ENCODE peak calls at places on chromosomes 2 and 18, in seven cellular contexts. One of them, this sample, is unnamed.

GRCh38 chr18:79681484-79682387 is 2.1 kb downstream of the CTDP1 start:
- DNase-seq in tibial artery: no peak
- DNase-seq in sigmoid colon: no peak
- DNase-seq in tibial nerve: no peak
- DNase-seq in A549: no peak
- DNase-seq in CD8-positive, alpha-beta T cell: peak
- DNase-seq in prostate gland: peak
- DNase-seq in this sample: no peak

GRCh38 chr2:26018184-26018716 is 15.6 kb upstream of the RAB10 start:
- DNase-seq in tibial artery: peak
- DNase-seq in sigmoid colon: peak
- DNase-seq in tibial nerve: peak
- DNase-seq in A549: peak
- DNase-seq in CD8-positive, alpha-beta T cell: no peak
- DNase-seq in prostate gland: peak
- DNase-seq in this sample: peak

GRCh38 chr2:47300081-47300480 is 102.9 kb upstream of the MSH2 start:
- DNase-seq in tibial artery: no peak
- DNase-seq in sigmoid colon: no peak
- DNase-seq in tibial nerve: no peak
- DNase-seq in A549: no peak
- DNase-seq in CD8-positive, alpha-beta T cell: no peak
- DNase-seq in prostate gland: no peak
- DNase-seq in this sample: no peak

GRCh38 chr2:107018366-107018765 is 132.4 kb upstream of the ST6GAL2 start:
- DNase-seq in tibial artery: no peak
- DNase-seq in sigmoid colon: no peak
- DNase-seq in tibial nerve: no peak
- DNase-seq in A549: peak
- DNase-seq in CD8-positive, alpha-beta T cell: no peak
- DNase-seq in prostate gland: no peak
- DNase-seq in this sample: no peak

GRCh38 chr2:197011777-197012641 is 85.5 kb upstream of the PGAP1 start:
- DNase-seq in tibial artery: no peak
- DNase-seq in sigmoid colon: no peak
- DNase-seq in tibial nerve: peak
- DNase-seq in A549: peak
- DNase-seq in CD8-positive, alpha-beta T cell: no peak
- DNase-seq in prostate gland: no peak
- DNase-seq in this sample: peak

GRCh38 chr2:133561045-133561852 is 7.0 kb downstream of the NCKAP5 start:
- DNase-seq in tibial artery: no peak
- DNase-seq in sigmoid colon: no peak
- DNase-seq in tibial nerve: peak
- DNase-seq in A549: peak
- DNase-seq in CD8-positive, alpha-beta T cell: no peak
- DNase-seq in prostate gland: peak
- DNase-seq in this sample: peak

GRCh38 chr2:219125225-219125885 is 35.3 kb downstream of the NHEJ1 start:
- DNase-seq in tibial artery: no peak
- DNase-seq in sigmoid colon: peak
- DNase-seq in tibial nerve: no peak
- DNase-seq in A549: peak
- DNase-seq in CD8-positive, alpha-beta T cell: no peak
- DNase-seq in prostate gland: no peak
- DNase-seq in this sample: peak

GRCh38 chr2:199309411-199309810 is 148.3 kb downstream of the SATB2 start:
- DNase-seq in tibial artery: no peak
- DNase-seq in sigmoid colon: no peak
- DNase-seq in tibial nerve: no peak
- DNase-seq in A549: no peak
- DNase-seq in CD8-positive, alpha-beta T cell: no peak
- DNase-seq in prostate gland: no peak
- DNase-seq in this sample: no peak

GRCh38 chr2:25567406-25567805 is 106.0 kb downstream of the DTNB start:
- DNase-seq in tibial artery: no peak
- DNase-seq in sigmoid colon: no peak
- DNase-seq in tibial nerve: peak
- DNase-seq in A549: peak
- DNase-seq in CD8-positive, alpha-beta T cell: no peak
- DNase-seq in prostate gland: no peak
- DNase-seq in this sample: no peak

GRCh38 chr2:216799873-216800421 is 59.9 kb downstream of the TNP1 start:
- DNase-seq in tibial artery: peak
- DNase-seq in sigmoid colon: peak
- DNase-seq in tibial nerve: no peak
- DNase-seq in A549: no peak
- DNase-seq in CD8-positive, alpha-beta T cell: no peak
- DNase-seq in prostate gland: no peak
- DNase-seq in this sample: peak

GRCh38 chr18:37565985-37566478 is 434 bp upstream of the CELF4 start:
- DNase-seq in tibial artery: no peak
- DNase-seq in sigmoid colon: peak
- DNase-seq in tibial nerve: no peak
- DNase-seq in A549: peak
- DNase-seq in CD8-positive, alpha-beta T cell: no peak
- DNase-seq in prostate gland: peak
- DNase-seq in this sample: peak

GRCh38 chr2:158726906-158727592 is 68.1 kb upstream of the DAPL1 start:
- DNase-seq in tibial artery: no peak
- DNase-seq in sigmoid colon: no peak
- DNase-seq in tibial nerve: peak
- DNase-seq in A549: no peak
- DNase-seq in CD8-positive, alpha-beta T cell: no peak
- DNase-seq in prostate gland: no peak
- DNase-seq in this sample: no peak

GRCh38 chr2:31429759-31430438 is 15.4 kb upstream of the XDH start:
- DNase-seq in tibial artery: no peak
- DNase-seq in sigmoid colon: no peak
- DNase-seq in tibial nerve: no peak
- DNase-seq in A549: peak
- DNase-seq in CD8-positive, alpha-beta T cell: no peak
- DNase-seq in prostate gland: no peak
- DNase-seq in this sample: no peak

GRCh38 chr2:179861777-179862117 is 335 bp upstream of the ZNF385B start:
- DNase-seq in tibial artery: no peak
- DNase-seq in sigmoid colon: no peak
- DNase-seq in tibial nerve: no peak
- DNase-seq in A549: no peak
- DNase-seq in CD8-positive, alpha-beta T cell: no peak
- DNase-seq in prostate gland: no peak
- DNase-seq in this sample: peak

GRCh38 chr2:179859523-179859922 is 1.9 kb downstream of the ZNF385B start:
- DNase-seq in tibial artery: no peak
- DNase-seq in sigmoid colon: no peak
- DNase-seq in tibial nerve: no peak
- DNase-seq in A549: no peak
- DNase-seq in CD8-positive, alpha-beta T cell: no peak
- DNase-seq in prostate gland: no peak
- DNase-seq in this sample: no peak

GRCh38 chr2:179861027-179861776 is at the start of gene ZNF385B:
- DNase-seq in tibial artery: peak
- DNase-seq in sigmoid colon: peak
- DNase-seq in tibial nerve: no peak
- DNase-seq in A549: no peak
- DNase-seq in CD8-positive, alpha-beta T cell: no peak
- DNase-seq in prostate gland: no peak
- DNase-seq in this sample: peak

GRCh38 chr2:179860255-179861026 is 971 bp downstream of the ZNF385B start:
- DNase-seq in tibial artery: no peak
- DNase-seq in sigmoid colon: peak
- DNase-seq in tibial nerve: no peak
- DNase-seq in A549: no peak
- DNase-seq in CD8-positive, alpha-beta T cell: no peak
- DNase-seq in prostate gland: no peak
- DNase-seq in this sample: peak

DNA sequence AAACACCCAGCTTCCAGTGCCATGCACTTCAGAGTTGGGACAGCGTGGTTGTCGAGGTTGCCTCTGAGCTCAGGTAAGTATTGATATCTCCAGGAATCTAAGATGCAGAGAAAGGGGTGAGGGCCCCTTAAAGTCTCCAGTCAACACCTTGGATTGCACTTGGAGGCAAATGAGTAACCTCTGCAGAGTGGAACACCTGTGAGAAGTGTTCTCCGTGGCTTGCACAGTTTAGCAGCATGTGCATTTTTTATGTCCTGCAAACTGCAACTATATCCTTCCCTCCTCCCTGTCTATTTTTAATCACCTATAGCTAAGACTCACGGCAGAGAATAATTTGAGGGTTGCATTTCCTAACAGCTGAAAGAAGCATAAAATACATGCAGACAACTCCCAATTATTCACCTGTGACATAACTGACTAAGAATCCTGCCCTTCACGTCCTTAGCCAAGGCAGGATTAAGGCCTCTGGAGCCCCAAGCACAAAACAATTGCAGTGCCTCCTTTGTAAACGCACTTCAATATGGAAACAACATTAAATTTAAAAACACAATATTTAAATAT is 1.6 kb upstream of the ZNF385B start:
- DNase-seq in tibial artery: no peak
- DNase-seq in sigmoid colon: no peak
- DNase-seq in tibial nerve: no peak
- DNase-seq in A549: no peak
- DNase-seq in CD8-positive, alpha-beta T cell: no peak
- DNase-seq in prostate gland: no peak
- DNase-seq in this sample: no peak
- H3K27ac ChIP-seq in tibial artery: no peak
- H3K27ac ChIP-seq in sigmoid colon: no peak
- H3K27ac ChIP-seq in tibial nerve: no peak
- H3K27ac ChIP-seq in A549: no peak
- H3K27ac ChIP-seq in CD8-positive, alpha-beta T cell: no peak
- H3K27ac ChIP-seq in prostate gland: no peak
- H3K27ac ChIP-seq in this sample: no peak

GRCh38 chr2:55017428-55017827 is 32.8 kb downstream of the RTN4 start:
- DNase-seq in tibial artery: no peak
- DNase-seq in sigmoid colon: no peak
- DNase-seq in tibial nerve: no peak
- DNase-seq in A549: no peak
- DNase-seq in CD8-positive, alpha-beta T cell: no peak
- DNase-seq in prostate gland: no peak
- DNase-seq in this sample: no peak
- H3K27ac ChIP-seq in tibial artery: no peak
- H3K27ac ChIP-seq in sigmoid colon: peak
- H3K27ac ChIP-seq in tibial nerve: no peak
- H3K27ac ChIP-seq in A549: no peak
- H3K27ac ChIP-seq in CD8-positive, alpha-beta T cell: no peak
- H3K27ac ChIP-seq in prostate gland: no peak
- H3K27ac ChIP-seq in this sample: no peak

GRCh38 chr2:224711859-224712258 is 4.3 kb downstream of the CCDC195 start:
- DNase-seq in tibial artery: no peak
- DNase-seq in sigmoid colon: no peak
- DNase-seq in tibial nerve: no peak
- DNase-seq in A549: no peak
- DNase-seq in CD8-positive, alpha-beta T cell: no peak
- DNase-seq in prostate gland: no peak
- DNase-seq in this sample: no peak
- H3K27ac ChIP-seq in tibial artery: no peak
- H3K27ac ChIP-seq in sigmoid colon: no peak
- H3K27ac ChIP-seq in tibial nerve: no peak
- H3K27ac ChIP-seq in A549: no peak
- H3K27ac ChIP-seq in CD8-positive, alpha-beta T cell: no peak
- H3K27ac ChIP-seq in prostate gland: no peak
- H3K27ac ChIP-seq in this sample: no peak

DNA sequence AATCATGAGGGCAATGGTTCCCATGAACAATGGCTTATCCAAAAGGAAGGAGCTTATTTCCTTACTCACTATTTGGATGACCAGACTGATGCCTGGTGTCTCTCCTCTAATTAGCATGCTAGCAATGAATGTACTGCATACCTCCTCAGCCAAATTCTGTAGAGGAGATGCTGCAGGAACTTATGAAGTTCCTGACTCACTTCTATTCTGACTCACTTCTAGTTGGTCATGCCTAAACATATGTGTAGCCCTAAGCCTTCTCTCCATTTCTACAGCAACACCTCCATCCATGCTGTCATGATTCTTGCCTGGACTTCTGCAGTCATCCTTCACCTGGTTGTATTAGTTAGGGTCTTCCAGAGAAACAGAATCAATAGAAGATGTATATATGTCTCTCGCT is 59.9 kb upstream of the MRPS9 start:
- DNase-seq in tibial artery: no peak
- DNase-seq in sigmoid colon: no peak
- DNase-seq in tibial nerve: no peak
- DNase-seq in A549: no peak
- DNase-seq in CD8-positive, alpha-beta T cell: no peak
- DNase-seq in prostate gland: no peak
- DNase-seq in this sample: no peak
- H3K27ac ChIP-seq in tibial artery: no peak
- H3K27ac ChIP-seq in sigmoid colon: no peak
- H3K27ac ChIP-seq in tibial nerve: no peak
- H3K27ac ChIP-seq in A549: no peak
- H3K27ac ChIP-seq in CD8-positive, alpha-beta T cell: no peak
- H3K27ac ChIP-seq in prostate gland: no peak
- H3K27ac ChIP-seq in this sample: no peak

DNA sequence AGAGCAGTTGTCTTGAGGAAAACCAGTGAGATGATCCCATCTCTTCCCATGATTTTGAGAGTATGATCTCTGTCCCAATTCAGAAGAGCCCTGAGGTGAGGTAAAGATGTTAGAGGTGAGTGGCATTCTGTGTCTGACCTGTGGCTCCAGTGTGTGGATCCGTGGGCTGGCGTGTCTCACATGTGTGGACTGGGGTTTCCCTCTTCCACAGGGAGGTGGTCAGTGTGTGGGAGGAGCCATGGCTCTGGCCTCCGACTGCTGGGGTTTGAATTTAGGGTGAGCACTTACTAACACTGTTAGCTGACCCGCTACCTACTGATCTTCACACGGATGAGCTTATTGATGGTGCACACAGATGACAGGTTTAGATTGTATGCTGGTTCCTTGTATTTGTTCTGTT is 31.2 kb downstream of the ASAP2 start:
- DNase-seq in tibial artery: no peak
- DNase-seq in sigmoid colon: no peak
- DNase-seq in tibial nerve: no peak
- DNase-seq in A549: no peak
- DNase-seq in CD8-positive, alpha-beta T cell: no peak
- DNase-seq in prostate gland: no peak
- DNase-seq in this sample: no peak
- H3K27ac ChIP-seq in tibial artery: peak
- H3K27ac ChIP-seq in sigmoid colon: peak
- H3K27ac ChIP-seq in tibial nerve: peak
- H3K27ac ChIP-seq in A549: no peak
- H3K27ac ChIP-seq in CD8-positive, alpha-beta T cell: no peak
- H3K27ac ChIP-seq in prostate gland: no peak
- H3K27ac ChIP-seq in this sample: peak

This sample was measured in osteoblast.